ENCODE peak calls at places on chromosomes 12 and 14, in four cellular contexts. E, N, X and Z are unnamed samples.

GRCh38 chr12:116659771-116660481 is 77.9 kb downstream of the SPRING1 start:
- DNase-seq in X (no peak), E (no peak), N (no peak), Z (no peak)

GRCh38 chr12:70448371-70448770 is 82.3 kb downstream of the KCNMB4 start:
- DNase-seq in N (no peak), E (no peak), X (no peak), Z (no peak)

GRCh38 chr14:55780156-55780946 is 200.3 kb downstream of the KTN1 start:
- DNase-seq in N (no peak), E (no peak), X (no peak), Z (no peak)

GRCh38 chr12:1131811-1132224 is 140.8 kb downstream of the ERC1 start:
- DNase-seq in N (no peak), X (no peak), E (no peak), Z (no peak)

GRCh38 chr12:123571343-123571813 is 13.0 kb upstream of the TMED2 start:
- DNase-seq in E (peak), N (peak), X (no peak), Z (no peak)

GRCh38 chr12:112577473-112578334 is 159.0 kb downstream of the PTPN11 start:
- DNase-seq in E (peak), N (no peak), X (no peak), Z (peak)

GRCh38 chr14:29528889-29529288 is 398.8 kb downstream of the PRKD1 start:
- DNase-seq in E (no peak), N (no peak), X (no peak), Z (no peak)

GRCh38 chr14:104135121-104135903 is 3.1 kb upstream of the KIF26A start:
- DNase-seq in N (peak), X (peak), E (peak), Z (peak)

GRCh38 chr14:61690039-61690438 is 5.3 kb upstream of the HIF1A start:
- DNase-seq in E (no peak), X (no peak), N (no peak), Z (no peak)

GRCh38 chr14:24098927-24099813 is 5.1 kb downstream of the PCK2 start:
- DNase-seq in N (no peak), X (peak), E (no peak), Z (no peak)

GRCh38 chr12:52075409-52075724 is 4.1 kb upstream of the SMIM41 start:
- DNase-seq in N (no peak), X (peak), E (no peak), Z (no peak)

GRCh38 chr12:65084579-65084978 is 36.5 kb downstream of the WIF1 start:
- DNase-seq in N (no peak), X (no peak), E (no peak), Z (no peak)

GRCh38 chr14:91413547-91414474 is 3.8 kb downstream of the CCDC88C start:
- DNase-seq in X (peak), E (peak), N (no peak), Z (no peak)

GRCh38 chr12:101566318-101566717 is 28.5 kb upstream of the MYBPC1 start:
- DNase-seq in X (no peak), E (peak), N (peak), Z (peak)

GRCh38 chr14:79840068-79840467 is 371.2 kb downstream of the DIO2 start:
- DNase-seq in X (no peak), E (no peak), N (no peak), Z (no peak)

GRCh38 chr12:740921-741320 is 11.5 kb upstream of the WNK1 start:
- DNase-seq in N (no peak), E (peak), X (no peak), Z (no peak)

GRCh38 chr14:66746316-66747006 is 238.5 kb downstream of the GPHN start:
- DNase-seq in E (peak), X (no peak), N (peak), Z (peak)

GRCh38 chr12:120261951-120262851 is 3.3 kb downstream of the PXN start:
- DNase-seq in E (no peak), X (peak), N (no peak), Z (no peak)

GRCh38 chr14:55411426-55412389 is at the start of gene ATG14:
- DNase-seq in X (peak), N (peak), E (peak), Z (peak)

GRCh38 chr12:45591635-45592034 is 137.9 kb upstream of the ARID2 start:
- DNase-seq in X (no peak), N (no peak), E (no peak), Z (no peak)

GRCh38 chr12:95257541-95257940 is 39.9 kb downstream of the VEZT start:
- DNase-seq in E (peak), N (no peak), X (no peak), Z (peak)

GRCh38 chr14:90587918-90588317 is 191.1 kb downstream of the CALM1 start:
- DNase-seq in N (no peak), X (no peak), E (no peak), Z (no peak)

GRCh38 chr12:79058342-79058741 is 193.8 kb downstream of the SYT1 start:
- DNase-seq in X (no peak), E (peak), N (peak), Z (no peak)

GRCh38 chr14:55930016-55930784 is 188.0 kb upstream of the PELI2 start:
- DNase-seq in X (no peak), N (no peak), E (no peak), Z (no peak)

GRCh38 chr12:47094804-47095203 is 15.0 kb upstream of the AMIGO2 start:
- DNase-seq in N (no peak), X (no peak), E (no peak), Z (no peak)

GRCh38 chr14:77709412-77709811 is 1.5 kb downstream of the SLIRP start:
- DNase-seq in N (no peak), X (no peak), E (no peak), Z (no peak)

GRCh38 chr14:96383445-96383844 is 8.5 kb upstream of the AK7 start:
- DNase-seq in E (no peak), N (no peak), X (no peak), Z (no peak)

GRCh38 chr12:116719661-116720060 is 18.2 kb downstream of the SPRING1 start:
- DNase-seq in X (no peak), N (no peak), E (no peak), Z (no peak)

GRCh38 chr12:110108309-110109036 is 15.7 kb upstream of the IFT81 start:
- DNase-seq in N (no peak), E (no peak), X (no peak), Z (no peak)

GRCh38 chr14:23047751-23048693 is 6.0 kb downstream of the PSMB11 start:
- DNase-seq in X (peak), E (no peak), N (no peak), Z (no peak)
- H3K4me3 ChIP-seq in X (no peak), E (no peak), N (no peak), Z (no peak)

GRCh38 chr14:38000340-38000739 is 207.4 kb upstream of the SSTR1 start:
- DNase-seq in N (no peak), X (no peak), E (no peak), Z (no peak)

GRCh38 chr14:38004610-38004879 is 203.2 kb upstream of the SSTR1 start:
- DNase-seq in X (no peak), N (no peak), E (no peak), Z (no peak)

GRCh38 chr14:38001501-38001900 is 206.2 kb upstream of the SSTR1 start:
- DNase-seq in E (no peak), X (no peak), N (no peak), Z (no peak)

DNA sequence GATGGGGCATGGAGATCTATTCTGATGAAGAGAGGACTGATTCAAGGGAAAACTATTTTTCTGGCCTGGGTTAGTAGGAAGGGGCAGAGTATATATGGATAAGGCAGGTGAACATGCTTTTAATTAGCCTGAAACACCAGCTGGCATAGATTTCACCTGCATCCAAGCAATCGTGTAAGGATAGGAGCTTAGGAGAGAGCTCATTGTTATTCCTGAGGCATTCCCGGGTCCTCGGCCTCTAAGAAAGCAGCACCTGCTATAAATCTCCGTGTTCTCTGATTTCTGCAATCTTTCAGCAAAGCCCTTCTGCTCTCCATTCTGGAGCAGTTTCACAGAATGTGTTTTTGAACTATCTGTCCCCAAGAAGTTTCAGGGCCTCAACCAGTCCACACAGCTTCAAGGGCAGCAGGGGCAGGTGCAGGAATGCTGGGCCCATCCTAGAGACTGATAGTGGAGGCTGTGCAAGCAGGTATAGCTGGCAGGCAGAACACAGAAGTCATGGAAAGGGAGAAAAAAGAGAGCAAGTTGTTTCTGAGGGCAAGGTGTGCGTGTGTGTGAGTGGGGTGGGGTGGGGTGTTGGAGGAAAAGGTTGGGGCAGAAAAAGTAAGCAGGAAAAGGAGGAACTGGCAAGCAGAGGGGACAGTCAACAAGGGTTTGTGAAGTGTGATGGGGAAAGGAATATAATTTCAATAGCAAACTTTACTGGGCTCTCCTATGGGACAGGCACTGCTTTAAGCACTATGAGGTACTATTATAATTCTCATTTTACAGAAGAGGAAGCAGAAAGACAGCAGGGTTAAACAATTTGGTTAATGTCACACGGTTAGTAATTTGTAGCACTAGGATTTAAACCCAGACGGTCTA is 203.7 kb upstream of the SSTR1 start:
- DNase-seq in E (no peak), N (no peak), X (no peak), Z (no peak)
- H3K4me3 ChIP-seq in E (no peak), N (no peak), X (no peak), Z (no peak)

GRCh38 chr12:108596854-108597558 is 878 bp downstream of the TMEM119 start:
- DNase-seq in X (no peak), E (no peak), N (no peak), Z (no peak)

GRCh38 chr12:108595711-108596647 is 1.9 kb downstream of the TMEM119 start:
- DNase-seq in X (no peak), N (no peak), E (no peak), Z (no peak)

GRCh38 chr12:108599541-108599940 is 1.7 kb upstream of the TMEM119 start:
- DNase-seq in E (no peak), X (no peak), N (no peak), Z (no peak)

GRCh38 chr12:108598553-108599250 is 818 bp upstream of the TMEM119 start:
- DNase-seq in N (no peak), E (no peak), X (no peak), Z (no peak)

GRCh38 chr12:108597559-108598471 is at the start of gene TMEM119:
- DNase-seq in X (no peak), N (peak), E (no peak), Z (no peak)
- H3K4me3 ChIP-seq in X (peak), N (no peak), E (no peak), Z (no peak)

DNA sequence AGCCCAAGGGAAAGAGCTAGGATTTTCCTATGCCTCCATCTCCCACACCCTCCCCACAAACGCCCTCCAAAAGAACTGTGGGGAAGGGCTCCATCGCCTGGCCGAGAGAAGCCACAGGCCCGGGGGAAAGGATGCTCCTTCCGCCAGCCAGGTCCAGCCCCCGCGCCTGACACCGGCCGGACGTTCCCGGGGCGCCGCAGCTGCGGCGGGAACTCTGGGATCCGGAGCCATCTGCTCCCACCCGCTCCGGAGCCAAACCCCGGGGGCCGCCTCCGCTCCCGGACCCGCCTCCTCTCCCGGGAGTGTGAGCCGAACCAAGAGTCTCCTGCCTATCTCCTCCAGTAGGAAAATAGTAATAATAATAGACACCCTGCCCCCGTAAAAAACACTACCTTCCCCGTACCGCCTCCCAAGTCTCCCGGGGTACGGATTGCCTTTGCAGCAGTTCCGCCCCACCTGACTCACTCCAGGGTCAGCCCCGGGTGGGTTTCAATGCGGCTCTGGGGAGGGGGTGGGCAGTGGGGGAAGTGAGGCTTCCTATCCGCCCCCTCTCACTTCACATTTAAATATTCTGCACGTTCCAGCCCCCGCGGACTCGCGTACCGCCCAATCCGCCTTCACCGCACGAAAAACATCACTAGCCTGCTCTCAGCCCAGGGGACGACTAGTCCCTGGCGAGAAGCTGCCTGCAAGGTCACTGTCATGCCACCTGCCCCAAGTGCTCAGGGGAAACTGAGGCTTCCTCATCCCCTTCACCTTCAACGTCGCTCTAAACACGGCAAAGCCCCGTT is 2.4 kb downstream of the AGAP2 start:
- DNase-seq in X (peak), N (no peak), E (peak), Z (no peak)
- H3K4me3 ChIP-seq in X (no peak), N (no peak), E (no peak), Z (peak)

GRCh38 chr12:131222271-131223139 is 268.8 kb downstream of the ADGRD1 start:
- DNase-seq in E (no peak), X (peak), N (peak), Z (no peak)
- H3K4me3 ChIP-seq in E (no peak), X (peak), N (peak), Z (no peak)